ENCODE peak calls at places on chromosomes 12 and 14, in seven cellular contexts. One of them, this sample, is unnamed.

GRCh38 chr14:102209224-102209966 is 69.7 kb downstream of the WDR20 start:
- DNase-seq in breast epithelium: no peak
- DNase-seq in endothelial cell of umbilical vein: no peak
- DNase-seq in GM23338: peak
- DNase-seq in GM12891: no peak
- DNase-seq in GM12892: no peak
- DNase-seq in HepG2: peak
- DNase-seq in this sample: no peak

GRCh38 chr14:56098021-56098420 is 20.2 kb upstream of the PELI2 start:
- DNase-seq in endothelial cell of umbilical vein: no peak
- DNase-seq in GM12891: no peak
- DNase-seq in GM12892: no peak
- DNase-seq in breast epithelium: no peak
- DNase-seq in GM23338: no peak
- DNase-seq in HepG2: no peak
- DNase-seq in this sample: no peak

GRCh38 chr12:58367041-58367440 is 425.7 kb downstream of the ATP23 start:
- DNase-seq in GM23338: no peak
- DNase-seq in GM12891: no peak
- DNase-seq in GM12892: no peak
- DNase-seq in breast epithelium: no peak
- DNase-seq in HepG2: no peak
- DNase-seq in endothelial cell of umbilical vein: no peak
- DNase-seq in this sample: no peak

GRCh38 chr12:83245156-83245555 is 558.5 kb downstream of the TMTC2 start:
- DNase-seq in GM12891: no peak
- DNase-seq in endothelial cell of umbilical vein: no peak
- DNase-seq in GM12892: no peak
- DNase-seq in breast epithelium: no peak
- DNase-seq in GM23338: no peak
- DNase-seq in HepG2: no peak
- DNase-seq in this sample: no peak

GRCh38 chr12:25979059-25979458 is 20.6 kb downstream of the RASSF8 start:
- DNase-seq in HepG2: no peak
- DNase-seq in endothelial cell of umbilical vein: no peak
- DNase-seq in GM23338: no peak
- DNase-seq in breast epithelium: no peak
- DNase-seq in GM12892: no peak
- DNase-seq in GM12891: no peak
- DNase-seq in this sample: no peak

GRCh38 chr12:227923-228845 is 14.2 kb upstream of the SLC6A12 start:
- DNase-seq in breast epithelium: no peak
- DNase-seq in GM12892: no peak
- DNase-seq in endothelial cell of umbilical vein: no peak
- DNase-seq in HepG2: no peak
- DNase-seq in GM12891: no peak
- DNase-seq in GM23338: no peak
- DNase-seq in this sample: no peak

GRCh38 chr12:22332191-22332590 is 2.3 kb downstream of the ST8SIA1 start:
- DNase-seq in breast epithelium: no peak
- DNase-seq in GM12892: no peak
- DNase-seq in HepG2: no peak
- DNase-seq in GM23338: no peak
- DNase-seq in endothelial cell of umbilical vein: no peak
- DNase-seq in GM12891: no peak
- DNase-seq in this sample: no peak

GRCh38 chr12:12845794-12846243 is 32.7 kb downstream of the DDX47 start:
- DNase-seq in endothelial cell of umbilical vein: no peak
- DNase-seq in HepG2: no peak
- DNase-seq in GM12892: no peak
- DNase-seq in GM23338: no peak
- DNase-seq in breast epithelium: no peak
- DNase-seq in GM12891: no peak
- DNase-seq in this sample: no peak

GRCh38 chr12:5081016-5081415 is 37.3 kb downstream of the KCNA5 start:
- DNase-seq in GM12892: no peak
- DNase-seq in endothelial cell of umbilical vein: no peak
- DNase-seq in GM23338: peak
- DNase-seq in HepG2: no peak
- DNase-seq in breast epithelium: no peak
- DNase-seq in GM12891: no peak
- DNase-seq in this sample: no peak

GRCh38 chr14:54127526-54127925 is 170.9 kb upstream of the BMP4 start:
- DNase-seq in breast epithelium: no peak
- DNase-seq in endothelial cell of umbilical vein: peak
- DNase-seq in HepG2: no peak
- DNase-seq in GM12891: no peak
- DNase-seq in GM12892: no peak
- DNase-seq in GM23338: no peak
- DNase-seq in this sample: no peak

GRCh38 chr12:46160081-46160980 is 108.5 kb downstream of the SLC38A1 start:
- DNase-seq in endothelial cell of umbilical vein: no peak
- DNase-seq in GM12892: no peak
- DNase-seq in breast epithelium: no peak
- DNase-seq in HepG2: no peak
- DNase-seq in GM23338: no peak
- DNase-seq in GM12891: no peak
- DNase-seq in this sample: peak

GRCh38 chr12:8018666-8019581 is 13.6 kb upstream of the FOXJ2 start:
- DNase-seq in endothelial cell of umbilical vein: no peak
- DNase-seq in GM12891: no peak
- DNase-seq in breast epithelium: no peak
- DNase-seq in GM12892: peak
- DNase-seq in HepG2: peak
- DNase-seq in GM23338: peak
- DNase-seq in this sample: no peak

GRCh38 chr14:100116134-100116533 is 43.3 kb downstream of the DEGS2 start:
- DNase-seq in GM12892: no peak
- DNase-seq in GM12891: no peak
- DNase-seq in endothelial cell of umbilical vein: no peak
- DNase-seq in GM23338: no peak
- DNase-seq in HepG2: no peak
- DNase-seq in breast epithelium: no peak
- DNase-seq in this sample: no peak

GRCh38 chr14:64636208-64636979 is 67.8 kb upstream of the PLEKHG3 start:
- DNase-seq in GM23338: peak
- DNase-seq in endothelial cell of umbilical vein: peak
- DNase-seq in GM12891: peak
- DNase-seq in GM12892: peak
- DNase-seq in breast epithelium: peak
- DNase-seq in HepG2: peak
- DNase-seq in this sample: no peak

GRCh38 chr12:31106101-31106803 is 32.6 kb downstream of the DDX11 start:
- DNase-seq in GM12892: no peak
- DNase-seq in GM12891: no peak
- DNase-seq in breast epithelium: no peak
- DNase-seq in HepG2: no peak
- DNase-seq in GM23338: no peak
- DNase-seq in endothelial cell of umbilical vein: no peak
- DNase-seq in this sample: no peak

GRCh38 chr12:116759783-116760581 is 21.9 kb downstream of the RNFT2 start:
- DNase-seq in breast epithelium: no peak
- DNase-seq in GM12891: no peak
- DNase-seq in GM12892: no peak
- DNase-seq in HepG2: no peak
- DNase-seq in endothelial cell of umbilical vein: peak
- DNase-seq in GM23338: peak
- DNase-seq in this sample: no peak

DNA sequence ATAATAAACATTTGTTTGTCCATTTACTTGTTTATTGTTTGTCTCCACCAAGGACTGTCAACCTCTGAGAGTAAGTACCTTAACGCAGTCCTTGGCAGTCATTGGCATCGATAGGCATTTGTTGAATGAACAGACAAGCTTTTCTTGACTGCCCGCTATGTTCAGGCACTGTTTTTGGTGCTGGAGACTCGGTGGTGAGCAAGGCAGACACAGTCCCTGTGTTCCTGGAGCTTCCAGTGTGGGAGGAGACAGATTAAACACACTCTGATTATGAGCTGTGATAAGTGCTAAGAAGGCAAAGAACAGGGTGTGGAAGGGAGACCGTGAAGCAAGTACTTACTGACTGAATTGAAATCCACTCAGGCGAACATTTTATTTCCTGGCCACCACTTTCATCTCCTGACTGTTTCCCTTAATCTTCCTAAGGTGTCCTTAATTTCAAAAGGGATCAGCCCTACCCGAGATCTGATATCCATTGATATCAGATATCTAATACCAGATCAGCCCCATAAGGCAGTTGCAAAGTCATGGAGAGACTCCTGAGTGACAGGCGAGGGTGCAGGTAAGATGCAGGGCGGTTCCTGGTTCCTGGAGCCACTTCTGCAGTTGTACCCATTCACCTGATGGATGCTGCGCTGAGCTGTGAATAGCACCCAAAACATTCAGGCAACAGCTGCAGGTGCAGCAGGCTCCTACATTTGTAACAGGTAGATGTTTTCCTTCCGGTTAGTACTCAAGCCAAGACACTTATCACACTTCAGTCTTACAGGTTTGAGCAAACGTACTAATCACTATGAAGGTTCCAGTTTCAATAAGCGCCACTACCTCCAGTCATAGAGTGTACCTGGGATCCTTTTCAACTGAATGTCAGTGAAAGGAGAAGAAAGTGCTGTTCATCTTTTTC is 1.5 kb downstream of the ATP6V0A2 start:
- DNase-seq in endothelial cell of umbilical vein: peak
- DNase-seq in GM12892: no peak
- DNase-seq in HepG2: peak
- DNase-seq in GM12891: no peak
- DNase-seq in breast epithelium: peak
- DNase-seq in GM23338: no peak
- DNase-seq in this sample: no peak
- TF ChIP-seq POLR2AphosphoS5 in endothelial cell of umbilical vein: no peak
- TF ChIP-seq POLR2AphosphoS5 in GM12892: no peak
- TF ChIP-seq POLR2AphosphoS5 in HepG2: no peak
- TF ChIP-seq POLR2AphosphoS5 in GM12891: no peak
- TF ChIP-seq POLR2AphosphoS5 in breast epithelium: no peak
- TF ChIP-seq POLR2AphosphoS5 in GM23338: no peak
- TF ChIP-seq POLR2AphosphoS5 in this sample: no peak

GRCh38 chr12:2879853-2880252 is 2.8 kb downstream of the RHNO1 start:
- DNase-seq in breast epithelium: no peak
- DNase-seq in endothelial cell of umbilical vein: no peak
- DNase-seq in HepG2: no peak
- DNase-seq in GM12891: no peak
- DNase-seq in GM23338: no peak
- DNase-seq in GM12892: no peak
- DNase-seq in this sample: no peak

GRCh38 chr12:2877047-2877958 is at the start of the genes FOXM1 and RHNO1:
- DNase-seq in endothelial cell of umbilical vein: peak
- DNase-seq in HepG2: peak
- DNase-seq in GM12892: peak
- DNase-seq in GM23338: peak
- DNase-seq in breast epithelium: peak
- DNase-seq in GM12891: peak
- DNase-seq in this sample: no peak

GRCh38 chr12:2876431-2877046 is 435 bp downstream of the FOXM1 start:
- DNase-seq in breast epithelium: no peak
- DNase-seq in GM23338: peak
- DNase-seq in GM12892: no peak
- DNase-seq in endothelial cell of umbilical vein: no peak
- DNase-seq in GM12891: peak
- DNase-seq in HepG2: no peak
- DNase-seq in this sample: no peak

DNA sequence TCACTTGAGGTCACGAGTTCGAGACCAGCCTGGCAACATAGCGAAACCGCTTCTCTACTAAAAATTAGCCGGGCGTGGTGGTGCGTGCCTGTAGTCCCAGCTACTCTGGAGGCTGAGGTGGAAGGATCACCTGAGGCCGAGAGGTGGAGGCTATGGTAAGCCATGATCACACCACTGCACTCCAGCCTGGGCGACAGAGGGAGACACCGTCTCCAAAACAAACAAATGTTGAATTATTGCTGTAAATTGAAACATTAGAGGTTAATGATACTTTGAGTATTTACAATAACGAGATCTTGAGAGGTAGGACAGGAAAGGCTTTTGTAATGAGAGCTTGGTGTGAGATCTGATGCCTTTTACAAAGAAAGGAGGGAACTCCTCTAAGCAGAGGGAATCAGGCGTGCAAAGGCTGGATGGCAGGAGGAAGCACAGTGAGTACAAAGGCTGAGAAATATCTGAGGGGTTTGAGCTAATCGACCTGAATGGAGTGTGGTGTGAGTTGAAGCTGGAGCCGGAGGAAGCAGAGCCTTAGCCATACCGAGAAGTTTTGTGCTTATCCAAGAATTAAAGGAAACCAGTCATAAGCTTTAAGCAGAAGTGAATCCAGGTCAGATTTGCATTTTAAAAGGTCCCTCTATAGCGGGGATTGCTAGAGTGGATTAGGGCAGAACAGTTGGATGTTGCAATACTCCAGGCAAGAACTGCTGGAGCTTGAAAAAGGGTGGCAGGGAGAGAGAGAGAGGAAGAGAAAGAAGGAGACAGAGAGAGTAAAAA is 1.1 kb downstream of the RHNO1 start:
- DNase-seq in HepG2: no peak
- DNase-seq in endothelial cell of umbilical vein: peak
- DNase-seq in GM12892: no peak
- DNase-seq in GM12891: no peak
- DNase-seq in GM23338: no peak
- DNase-seq in breast epithelium: no peak
- DNase-seq in this sample: no peak
- TF ChIP-seq POLR2AphosphoS5 in HepG2: no peak
- TF ChIP-seq POLR2AphosphoS5 in endothelial cell of umbilical vein: peak
- TF ChIP-seq POLR2AphosphoS5 in GM12892: no peak
- TF ChIP-seq POLR2AphosphoS5 in GM12891: no peak
- TF ChIP-seq POLR2AphosphoS5 in GM23338: peak
- TF ChIP-seq POLR2AphosphoS5 in breast epithelium: no peak
- TF ChIP-seq POLR2AphosphoS5 in this sample: no peak

DNA sequence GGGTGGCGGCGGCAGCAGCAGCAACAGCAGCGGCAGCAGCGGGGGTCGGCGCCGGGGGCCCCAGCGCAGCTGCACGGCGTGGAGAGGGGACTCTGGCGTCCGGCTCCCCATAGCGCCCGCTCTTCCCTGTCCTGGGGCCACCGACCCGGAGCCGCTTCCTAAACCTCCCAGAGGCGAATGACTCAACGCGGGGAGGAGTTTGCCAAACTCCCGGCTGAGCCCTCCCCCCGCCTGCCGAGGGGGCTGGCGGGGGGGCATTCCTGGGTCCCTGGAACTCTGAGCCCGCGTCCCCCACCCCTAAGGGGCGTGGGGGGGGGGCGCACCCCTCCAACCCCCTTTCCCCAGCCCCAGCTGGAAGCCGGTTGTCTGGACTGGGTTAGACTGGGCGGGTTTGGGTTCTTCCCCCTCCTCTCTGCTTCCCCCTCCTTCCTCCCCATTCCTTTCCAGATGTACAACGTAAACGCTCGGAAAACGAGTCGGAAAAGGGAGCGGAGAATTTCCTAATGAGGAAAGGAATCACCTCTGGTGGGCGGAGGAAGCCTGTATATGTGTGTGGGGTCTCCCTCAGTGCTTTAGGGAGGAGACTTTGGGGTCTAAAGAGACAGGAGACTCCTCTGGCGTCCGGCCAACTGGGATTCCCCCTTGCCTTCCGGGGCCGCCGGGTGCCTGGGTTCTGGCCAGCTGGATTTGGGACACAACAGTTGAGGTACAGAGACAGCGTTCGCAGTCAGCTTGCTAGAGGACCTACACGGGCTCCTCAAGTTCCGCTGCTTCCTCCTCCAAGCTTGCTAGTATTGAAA is at the start of gene ITGA5:
- DNase-seq in GM23338: peak
- DNase-seq in endothelial cell of umbilical vein: peak
- DNase-seq in GM12891: no peak
- DNase-seq in GM12892: no peak
- DNase-seq in breast epithelium: peak
- DNase-seq in HepG2: no peak
- DNase-seq in this sample: no peak
- TF ChIP-seq POLR2AphosphoS5 in GM23338: peak
- TF ChIP-seq POLR2AphosphoS5 in endothelial cell of umbilical vein: peak
- TF ChIP-seq POLR2AphosphoS5 in GM12891: no peak
- TF ChIP-seq POLR2AphosphoS5 in GM12892: no peak
- TF ChIP-seq POLR2AphosphoS5 in breast epithelium: peak
- TF ChIP-seq POLR2AphosphoS5 in HepG2: no peak
- TF ChIP-seq POLR2AphosphoS5 in this sample: peak

GRCh38 chr12:108802666-108803036 is 54.7 kb downstream of the SSH1 start:
- DNase-seq in breast epithelium: no peak
- DNase-seq in HepG2: no peak
- DNase-seq in endothelial cell of umbilical vein: peak
- DNase-seq in GM23338: no peak
- DNase-seq in GM12892: no peak
- DNase-seq in GM12891: no peak
- DNase-seq in this sample: no peak
- TF ChIP-seq POLR2AphosphoS5 in breast epithelium: no peak
- TF ChIP-seq POLR2AphosphoS5 in HepG2: no peak
- TF ChIP-seq POLR2AphosphoS5 in endothelial cell of umbilical vein: no peak
- TF ChIP-seq POLR2AphosphoS5 in GM23338: no peak
- TF ChIP-seq POLR2AphosphoS5 in GM12892: no peak
- TF ChIP-seq POLR2AphosphoS5 in GM12891: no peak
- TF ChIP-seq POLR2AphosphoS5 in this sample: no peak